ENCODE peak calls at places on chromosomes 11 and 22, in four cellular contexts. L is right atrium auricular region, G is stomach, K is tibial artery. A is an unnamed sample. For H3K36me3, the result is how much of the 10 kb centered on the place peaks cover.

GRCh38 chr11:36271794-36272409 is 17.3 kb downstream of the COMMD9 start:
- DNase-seq in L (no peak), G (no peak), K (no peak), A (no peak)

GRCh38 chr11:58498464-58498863 is 9.4 kb downstream of the OR5B21 start:
- DNase-seq in L (no peak), G (no peak), K (no peak), A (no peak)

GRCh38 chr22:32050678-32051515 is 7.8 kb downstream of the SLC5A1 start:
- DNase-seq in L (peak), G (peak), K (peak), A (no peak)

GRCh38 chr11:68338041-68338800 is 25.8 kb downstream of the LRP5 start:
- DNase-seq in L (peak), G (no peak), K (peak), A (no peak)

GRCh38 chr11:129275825-129276224 is 83.7 kb upstream of the ARHGAP32 start:
- DNase-seq in L (no peak), G (no peak), K (no peak), A (no peak)

GRCh38 chr11:64765841-64766682 is 6.3 kb upstream of the PYGM start:
- DNase-seq in L (no peak), G (no peak), K (peak), A (no peak)

GRCh38 chr11:110469101-110469500 is 39.4 kb downstream of the FDX1 start:
- DNase-seq in L (no peak), G (no peak), K (no peak), A (no peak)

GRCh38 chr11:64835616-64836447 is 8.6 kb downstream of the CDC42BPG start:
- DNase-seq in L (no peak), G (no peak), K (no peak), A (no peak)

GRCh38 chr11:69787906-69788305 is 12.8 kb upstream of the FGF4 start:
- DNase-seq in L (no peak), G (no peak), K (no peak), A (no peak)

GRCh38 chr11:75272821-75273301 is 32.3 kb downstream of the TPBGL start:
- DNase-seq in L (no peak), G (no peak), K (peak), A (no peak)
- H3K36me3 ChIP-seq in L (under half), G (half or more), K (under half), A (under half)

GRCh38 chr22:50437511-50438304 is 37.1 kb downstream of the SBF1 start:
- DNase-seq in L (no peak), G (no peak), K (no peak), A (no peak)

GRCh38 chr22:50438305-50439275 is 36.2 kb downstream of the SBF1 start:
- DNase-seq in L (no peak), G (no peak), K (no peak), A (no peak)

GRCh38 chr22:50440544-50441249 is 34.1 kb downstream of the SBF1 start:
- DNase-seq in L (no peak), G (no peak), K (no peak), A (no peak)

GRCh38 chr22:50441428-50441993 is 33.3 kb downstream of the SBF1 start:
- DNase-seq in L (no peak), G (no peak), K (no peak), A (no peak)

DNA sequence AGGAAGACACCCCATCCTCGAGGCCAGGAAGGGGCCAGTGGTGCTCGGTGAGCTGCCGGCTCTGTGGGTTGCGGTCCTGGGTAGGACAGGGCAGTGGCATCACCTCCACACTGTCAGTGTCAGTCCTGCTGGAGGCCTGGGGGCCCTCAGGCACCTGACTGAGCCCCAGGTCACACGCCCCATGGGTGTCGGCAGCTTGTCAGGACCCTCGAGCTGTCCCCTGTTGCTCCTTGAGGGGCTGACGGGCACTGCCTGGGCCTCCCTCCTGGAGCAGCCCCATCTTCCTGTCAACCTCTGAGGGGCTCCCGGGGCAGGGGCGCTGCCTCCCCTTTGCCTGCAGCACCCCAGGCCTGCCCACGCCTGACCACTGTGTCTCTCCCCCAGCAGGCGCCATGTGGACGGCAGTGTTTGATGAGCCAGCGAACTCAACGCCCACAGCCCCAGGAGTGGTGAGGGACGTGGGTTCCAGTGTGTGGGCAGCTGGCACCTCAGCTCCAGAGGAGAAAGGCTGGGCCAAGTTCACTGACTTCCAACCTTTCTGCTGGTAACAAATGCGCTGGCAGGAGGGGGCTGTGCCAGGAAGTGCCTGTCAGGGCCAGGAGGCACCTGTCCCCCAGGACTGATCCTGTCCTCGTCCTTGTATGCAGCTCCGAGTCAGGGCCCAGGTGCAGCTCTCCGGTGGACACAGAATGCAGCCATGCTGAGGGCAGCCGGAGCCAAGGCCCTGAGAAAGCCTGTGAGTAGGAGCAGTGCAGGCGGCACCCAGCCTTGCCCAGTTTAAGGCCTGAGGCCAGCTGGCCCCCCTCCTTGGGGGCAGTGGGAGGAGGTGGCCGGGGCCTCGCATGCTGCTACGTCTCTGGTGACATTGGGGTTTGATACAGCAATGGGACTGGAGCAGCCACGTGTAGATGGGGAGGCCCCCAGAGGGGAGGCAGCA is 35.3 kb downstream of the SBF1 start:
- DNase-seq in L (no peak), G (no peak), K (no peak), A (no peak)
- H3K36me3 ChIP-seq in L (half or more), G (half or more), K (half or more), A (under half)

DNA sequence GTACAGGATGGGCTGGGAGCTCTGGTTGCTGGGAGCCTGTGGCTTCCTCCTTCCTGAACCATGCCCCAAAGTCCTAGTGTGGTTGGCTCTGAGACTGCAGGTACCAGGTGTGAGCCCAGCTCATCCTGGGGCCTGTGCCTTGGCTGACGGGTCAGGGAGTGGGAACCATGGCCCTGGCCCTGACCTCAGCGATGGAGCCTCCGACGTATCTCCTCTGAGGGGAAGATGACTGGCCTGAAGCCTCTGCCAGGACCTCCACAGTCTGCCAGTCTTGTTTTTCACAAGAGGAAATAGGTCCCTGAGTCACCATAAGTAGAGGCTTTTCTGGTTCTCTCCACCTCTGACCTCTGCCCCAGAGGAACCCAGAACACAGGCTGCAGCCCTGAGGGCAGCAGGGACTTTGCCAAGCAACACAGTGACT is 3.4 kb downstream of the RCE1 start:
- DNase-seq in L (no peak), G (peak), K (peak), A (no peak)
- H3K36me3 ChIP-seq in L (under half), G (half or more), K (under half), A (under half)

GRCh38 chr22:45757936-45758335 is 86.3 kb downstream of the ATXN10 start:
- DNase-seq in L (no peak), G (no peak), K (no peak), A (no peak)

GRCh38 chr22:45756558-45756957 is 84.9 kb downstream of the ATXN10 start:
- DNase-seq in L (no peak), G (no peak), K (no peak), A (no peak)

GRCh38 chr22:45757068-45757467 is 85.4 kb downstream of the ATXN10 start:
- DNase-seq in L (no peak), G (no peak), K (no peak), A (peak)

GRCh38 chr22:45760682-45761081 is 89.0 kb downstream of the ATXN10 start:
- DNase-seq in L (no peak), G (no peak), K (no peak), A (no peak)

DNA sequence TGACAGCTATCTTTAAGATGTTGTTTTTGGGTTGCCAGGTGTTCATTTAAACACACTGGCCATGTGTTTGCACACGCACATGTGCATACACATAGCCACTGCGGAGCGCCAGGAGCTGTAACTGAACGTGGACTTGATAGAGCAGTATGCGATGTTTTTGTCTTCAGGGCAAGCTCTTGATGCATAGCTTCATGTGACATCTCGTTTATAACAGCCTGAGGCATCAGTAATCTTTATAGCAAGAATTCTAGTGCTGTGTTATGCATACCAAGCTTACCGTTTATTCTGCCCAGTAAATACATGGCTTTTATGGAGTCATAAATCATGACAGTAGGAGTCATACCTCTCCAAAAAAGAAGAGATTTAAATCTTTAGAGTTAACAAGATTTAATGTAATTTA is 87.0 kb downstream of the ATXN10 start:
- DNase-seq in L (no peak), G (no peak), K (no peak), A (no peak)
- H3K36me3 ChIP-seq in L (under half), G (under half), K (under half), A (under half)

GRCh38 chr22:19579113-19579811 is 55.1 kb upstream of the CLDN5 start:
- DNase-seq in L (no peak), G (no peak), K (no peak), A (no peak)

GRCh38 chr22:19578180-19579004 is 54.2 kb upstream of the CLDN5 start:
- DNase-seq in L (no peak), G (no peak), K (no peak), A (no peak)

GRCh38 chr22:19580291-19580890 is 56.2 kb upstream of the CLDN5 start:
- DNase-seq in L (no peak), G (no peak), K (no peak), A (no peak)

GRCh38 chr22:19582033-19582693 is 58.0 kb upstream of the CLDN5 start:
- DNase-seq in L (no peak), G (no peak), K (no peak), A (no peak)

GRCh38 chr22:19579880-19580279 is 55.7 kb upstream of the CLDN5 start:
- DNase-seq in L (no peak), G (no peak), K (no peak), A (no peak)
- H3K36me3 ChIP-seq in L (under half), G (under half), K (under half), A (under half)

GRCh38 chr22:20882855-20883254 is 24.0 kb downstream of the SNAP29 start:
- DNase-seq in L (no peak), G (no peak), K (no peak), A (no peak)

GRCh38 chr22:20887375-20887774 is 28.6 kb downstream of the SNAP29 start:
- DNase-seq in L (no peak), G (no peak), K (no peak), A (no peak)

GRCh38 chr22:20884454-20884853 is 25.6 kb downstream of the SNAP29 start:
- DNase-seq in L (no peak), G (no peak), K (no peak), A (no peak)

GRCh38 chr22:20885557-20886323 is 26.9 kb downstream of the SNAP29 start:
- DNase-seq in L (peak), G (peak), K (peak), A (peak)

DNA sequence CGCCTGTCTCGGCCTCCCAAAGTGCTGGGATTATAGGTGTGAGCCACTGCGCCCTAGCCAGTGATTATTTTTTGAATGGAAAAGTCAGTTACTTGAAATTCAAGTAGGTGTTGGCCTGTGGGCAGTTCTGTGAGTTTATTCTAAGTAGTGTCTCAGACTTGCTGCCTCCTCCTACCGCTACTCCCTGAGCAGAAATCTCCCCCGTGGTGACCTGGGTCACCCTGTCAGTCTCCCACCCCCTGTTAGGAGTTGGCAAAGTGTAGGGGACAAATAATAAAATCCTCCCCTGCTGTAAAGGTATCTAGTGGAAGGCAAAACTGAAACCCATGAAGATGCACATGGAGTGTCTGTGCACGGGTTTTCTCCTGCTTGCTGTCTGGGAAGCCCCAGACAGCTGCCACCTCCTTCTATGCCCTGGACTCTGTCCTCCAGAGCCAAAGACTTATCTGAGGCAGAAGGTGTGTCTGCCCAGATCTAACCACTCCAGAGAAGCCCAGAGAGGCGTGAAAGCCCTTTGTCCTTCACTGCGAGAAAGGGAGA is 26.3 kb downstream of the SNAP29 start:
- DNase-seq in L (no peak), G (no peak), K (no peak), A (no peak)
- H3K36me3 ChIP-seq in L (half or more), G (half or more), K (half or more), A (under half)

GRCh38 chr11:12198261-12198925 is 88.0 kb downstream of the MICAL2 start:
- DNase-seq in L (no peak), G (peak), K (no peak), A (no peak)
- H3K36me3 ChIP-seq in L (under half), G (under half), K (under half), A (under half)

GRCh38 chr22:46096706-46097230 is 53.6 kb upstream of the PPARA start:
- DNase-seq in L (no peak), G (no peak), K (no peak), A (no peak)
- H3K36me3 ChIP-seq in L (half or more), G (under half), K (half or more), A (under half)

A was measured in iPS DF 6.9.